ENCODE peak calls at places on chromosomes 3 and 15, in six cellular contexts. One of them, this sample, is unnamed.

GRCh38 chr15:69143756-69144436 is 16.5 kb upstream of the GLCE start:
- DNase-seq in H1: no peak
- DNase-seq in sigmoid colon: no peak
- DNase-seq in GM23338: no peak
- DNase-seq in breast epithelium: no peak
- DNase-seq in SK-N-SH: no peak
- DNase-seq in this sample: no peak

GRCh38 chr3:46112296-46112695 is 85.0 kb upstream of the XCR1 start:
- DNase-seq in H1: no peak
- DNase-seq in sigmoid colon: no peak
- DNase-seq in GM23338: no peak
- DNase-seq in breast epithelium: no peak
- DNase-seq in SK-N-SH: no peak
- DNase-seq in this sample: no peak

GRCh38 chr3:187139126-187139894 is at the start of gene RPL39L:
- DNase-seq in H1: peak
- DNase-seq in sigmoid colon: peak
- DNase-seq in GM23338: peak
- DNase-seq in breast epithelium: peak
- DNase-seq in SK-N-SH: peak
- DNase-seq in this sample: peak

GRCh38 chr15:65695073-65695472 is 73.3 kb downstream of the SLC24A1 start:
- DNase-seq in H1: no peak
- DNase-seq in sigmoid colon: no peak
- DNase-seq in GM23338: no peak
- DNase-seq in breast epithelium: no peak
- DNase-seq in SK-N-SH: no peak
- DNase-seq in this sample: no peak

GRCh38 chr3:125767641-125768040 is 172.3 kb upstream of the OSBPL11 start:
- DNase-seq in H1: no peak
- DNase-seq in sigmoid colon: no peak
- DNase-seq in GM23338: no peak
- DNase-seq in breast epithelium: no peak
- DNase-seq in SK-N-SH: no peak
- DNase-seq in this sample: no peak

GRCh38 chr3:31226331-31226730 is 306.4 kb upstream of the STT3B start:
- DNase-seq in H1: no peak
- DNase-seq in sigmoid colon: no peak
- DNase-seq in GM23338: no peak
- DNase-seq in breast epithelium: no peak
- DNase-seq in SK-N-SH: no peak
- DNase-seq in this sample: no peak

GRCh38 chr3:52246264-52246620 is 683 bp downstream of the PPM1M start:
- DNase-seq in H1: no peak
- DNase-seq in sigmoid colon: no peak
- DNase-seq in GM23338: no peak
- DNase-seq in breast epithelium: no peak
- DNase-seq in SK-N-SH: no peak
- DNase-seq in this sample: no peak

GRCh38 chr3:177201707-177202397 is 4.6 kb upstream of the TBL1XR1 start:
- DNase-seq in H1: no peak
- DNase-seq in sigmoid colon: no peak
- DNase-seq in GM23338: no peak
- DNase-seq in breast epithelium: peak
- DNase-seq in SK-N-SH: no peak
- DNase-seq in this sample: no peak

GRCh38 chr15:82297546-82297945 is 34.9 kb downstream of the SAXO2 start:
- DNase-seq in H1: no peak
- DNase-seq in sigmoid colon: no peak
- DNase-seq in GM23338: no peak
- DNase-seq in breast epithelium: no peak
- DNase-seq in SK-N-SH: no peak
- DNase-seq in this sample: no peak

GRCh38 chr3:127673191-127674098 is 693 bp downstream of the ABTB1 start:
- DNase-seq in H1: no peak
- DNase-seq in sigmoid colon: peak
- DNase-seq in GM23338: peak
- DNase-seq in breast epithelium: no peak
- DNase-seq in SK-N-SH: peak
- DNase-seq in this sample: peak

GRCh38 chr3:184315871-184316661 is 1.7 kb downstream of the EIF4G1 start:
- DNase-seq in H1: no peak
- DNase-seq in sigmoid colon: no peak
- DNase-seq in GM23338: no peak
- DNase-seq in breast epithelium: no peak
- DNase-seq in SK-N-SH: peak
- DNase-seq in this sample: no peak

GRCh38 chr15:55816017-55816416 is 73.1 kb upstream of the PRTG start:
- DNase-seq in H1: no peak
- DNase-seq in sigmoid colon: no peak
- DNase-seq in GM23338: no peak
- DNase-seq in breast epithelium: no peak
- DNase-seq in SK-N-SH: no peak
- DNase-seq in this sample: no peak

DNA sequence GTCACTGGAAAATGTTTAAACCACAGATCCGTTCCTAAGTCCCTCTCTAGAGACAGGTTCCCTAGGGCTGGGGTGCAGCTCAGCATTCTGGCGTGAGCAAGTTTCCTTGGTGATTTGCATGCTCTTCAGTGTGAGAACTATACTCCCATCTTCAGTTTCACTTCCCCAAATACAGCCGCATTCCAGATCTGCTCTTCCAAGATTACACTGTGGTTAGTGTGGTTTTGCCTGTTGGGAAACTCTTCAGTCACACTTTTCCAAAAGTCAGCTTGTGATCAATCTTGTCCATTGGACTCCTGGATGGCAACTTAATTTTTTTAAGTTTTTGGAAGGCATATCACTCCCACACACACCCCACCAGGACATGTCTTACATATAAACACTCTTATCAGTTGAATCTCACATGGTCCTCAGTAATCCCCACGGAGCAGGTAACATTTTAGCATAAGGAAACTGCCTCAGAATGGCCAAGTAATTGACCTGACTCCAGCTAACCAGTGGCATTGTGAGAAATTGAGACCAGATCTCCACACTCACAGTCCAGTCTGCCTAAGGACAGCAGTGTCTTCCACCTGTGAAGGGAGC is 33.5 kb upstream of the PTPN23 start:
- DNase-seq in H1: no peak
- DNase-seq in sigmoid colon: peak
- DNase-seq in GM23338: peak
- DNase-seq in breast epithelium: no peak
- DNase-seq in SK-N-SH: no peak
- DNase-seq in this sample: no peak
- TF ChIP-seq POLR2AphosphoS5 in H1: no peak
- TF ChIP-seq POLR2AphosphoS5 in sigmoid colon: no peak
- TF ChIP-seq POLR2AphosphoS5 in GM23338: no peak
- TF ChIP-seq POLR2AphosphoS5 in breast epithelium: no peak
- TF ChIP-seq POLR2AphosphoS5 in SK-N-SH: no peak
- TF ChIP-seq POLR2AphosphoS5 in this sample: no peak

DNA sequence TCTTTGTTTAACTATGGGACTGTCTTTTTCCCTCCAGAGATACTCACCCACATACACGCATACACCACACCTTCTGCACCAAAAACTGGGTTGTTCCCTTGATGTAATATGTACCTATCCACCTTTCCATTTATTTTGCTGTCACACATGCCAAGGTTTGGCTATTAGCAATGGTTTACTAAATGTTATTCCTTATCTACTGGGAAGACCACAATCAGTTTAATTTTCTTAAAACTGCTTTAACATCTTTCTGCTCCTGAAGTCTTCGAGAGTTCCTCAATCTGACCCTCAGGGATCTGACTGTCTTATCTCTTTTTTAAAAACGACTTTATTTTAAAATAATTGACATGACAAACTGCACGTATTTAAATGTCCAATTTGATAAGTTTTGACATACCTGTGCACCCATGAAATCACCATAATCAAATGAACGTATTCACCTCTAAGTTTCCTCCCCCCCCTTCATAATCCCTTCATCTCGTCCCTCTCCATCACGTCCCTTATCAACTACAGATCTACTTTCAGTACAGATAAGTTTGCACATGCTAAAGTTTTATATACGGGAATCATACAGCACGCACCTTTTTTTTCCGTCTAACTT is 805 bp upstream of the TRPM7 start:
- DNase-seq in H1: no peak
- DNase-seq in sigmoid colon: no peak
- DNase-seq in GM23338: no peak
- DNase-seq in breast epithelium: no peak
- DNase-seq in SK-N-SH: no peak
- DNase-seq in this sample: no peak
- H3K27ac ChIP-seq in H1: no peak
- H3K27ac ChIP-seq in sigmoid colon: peak
- H3K27ac ChIP-seq in GM23338: peak
- H3K27ac ChIP-seq in breast epithelium: peak
- H3K27ac ChIP-seq in SK-N-SH: peak
- H3K27ac ChIP-seq in this sample: peak

DNA sequence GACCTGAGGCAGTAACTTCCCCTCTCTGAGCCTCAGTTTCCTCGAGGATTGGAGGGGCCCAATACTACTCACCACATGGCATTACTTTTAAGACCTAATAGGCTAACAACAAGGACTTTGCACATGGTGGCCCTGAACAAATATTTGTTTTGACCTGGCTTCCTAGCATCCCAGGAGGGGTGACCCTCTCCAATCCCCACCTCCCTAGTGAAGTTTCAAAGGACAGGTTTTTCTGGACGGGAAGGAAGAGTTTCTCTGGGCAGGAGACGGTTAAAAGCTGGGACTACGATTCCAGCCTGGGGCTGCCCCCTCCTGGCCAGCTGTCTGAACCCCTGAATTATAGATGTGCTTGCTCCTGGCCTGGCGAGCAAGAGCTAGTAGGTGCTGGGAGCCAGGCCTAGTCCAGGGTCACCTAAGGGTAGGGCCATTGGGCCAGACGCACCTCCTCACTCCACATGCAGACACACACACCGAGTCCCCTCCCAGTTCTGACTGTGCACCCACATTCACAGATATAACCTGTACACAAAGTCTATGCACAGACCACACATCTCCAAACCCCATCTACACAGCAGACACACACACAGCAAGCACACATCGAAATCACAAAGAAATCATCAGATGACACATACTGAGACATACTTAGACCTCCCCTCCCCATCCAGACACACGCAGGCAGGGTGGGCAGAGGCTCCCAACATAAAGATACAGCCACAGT is 2.7 kb upstream of the ISL2 start:
- DNase-seq in H1: no peak
- DNase-seq in sigmoid colon: no peak
- DNase-seq in GM23338: peak
- DNase-seq in breast epithelium: no peak
- DNase-seq in SK-N-SH: peak
- DNase-seq in this sample: no peak
- TF ChIP-seq CTCF in H1: peak
- TF ChIP-seq CTCF in sigmoid colon: no peak
- TF ChIP-seq CTCF in GM23338: peak
- TF ChIP-seq CTCF in breast epithelium: no peak
- TF ChIP-seq CTCF in SK-N-SH: peak
- TF ChIP-seq CTCF in this sample: no peak

GRCh38 chr15:89116404-89116803 is 28.1 kb downstream of the ABHD2 start:
- DNase-seq in H1: no peak
- DNase-seq in sigmoid colon: no peak
- DNase-seq in GM23338: no peak
- DNase-seq in breast epithelium: no peak
- DNase-seq in SK-N-SH: no peak
- DNase-seq in this sample: no peak
- TF ChIP-seq POLR2AphosphoS5 in H1: no peak
- TF ChIP-seq POLR2AphosphoS5 in sigmoid colon: no peak
- TF ChIP-seq POLR2AphosphoS5 in GM23338: no peak
- TF ChIP-seq POLR2AphosphoS5 in breast epithelium: no peak
- TF ChIP-seq POLR2AphosphoS5 in SK-N-SH: no peak
- TF ChIP-seq POLR2AphosphoS5 in this sample: no peak

DNA sequence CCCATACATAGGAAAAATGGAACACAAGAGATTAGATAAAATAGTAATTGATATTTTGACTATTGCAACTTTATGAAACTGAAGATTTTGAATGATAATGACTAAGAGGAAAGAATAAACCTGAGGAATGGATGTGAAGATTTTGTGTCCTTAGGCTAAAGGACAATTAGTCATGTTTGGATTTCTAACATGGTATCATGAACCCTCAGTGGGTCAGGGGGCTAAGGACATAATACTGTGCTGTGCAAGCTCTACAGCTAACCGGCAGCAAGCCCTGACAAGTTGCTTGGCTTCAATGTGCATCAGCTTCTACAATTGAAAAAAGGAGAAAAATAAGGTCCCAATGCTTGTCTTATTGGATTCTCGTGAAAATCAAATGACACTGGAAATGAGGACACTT is 491.0 kb downstream of the MECOM start:
- DNase-seq in H1: no peak
- DNase-seq in sigmoid colon: no peak
- DNase-seq in GM23338: no peak
- DNase-seq in breast epithelium: no peak
- DNase-seq in SK-N-SH: no peak
- DNase-seq in this sample: no peak
- H3K27ac ChIP-seq in H1: no peak
- H3K27ac ChIP-seq in sigmoid colon: no peak
- H3K27ac ChIP-seq in GM23338: no peak
- H3K27ac ChIP-seq in breast epithelium: no peak
- H3K27ac ChIP-seq in SK-N-SH: no peak
- H3K27ac ChIP-seq in this sample: no peak

GRCh38 chr3:159390656-159391055 is 588.8 kb downstream of the MFSD1 start:
- DNase-seq in H1: no peak
- DNase-seq in sigmoid colon: no peak
- DNase-seq in GM23338: no peak
- DNase-seq in breast epithelium: no peak
- DNase-seq in SK-N-SH: no peak
- DNase-seq in this sample: no peak
- TF ChIP-seq CTCF in H1: no peak
- TF ChIP-seq CTCF in sigmoid colon: no peak
- TF ChIP-seq CTCF in GM23338: no peak
- TF ChIP-seq CTCF in breast epithelium: no peak
- TF ChIP-seq CTCF in SK-N-SH: no peak
- TF ChIP-seq CTCF in this sample: no peak

GRCh38 chr15:60390931-60391501 is 6.8 kb downstream of the ANXA2 start:
- DNase-seq in H1: no peak
- DNase-seq in sigmoid colon: peak
- DNase-seq in GM23338: peak
- DNase-seq in breast epithelium: peak
- DNase-seq in SK-N-SH: no peak
- DNase-seq in this sample: peak
- TF ChIP-seq POLR2AphosphoS5 in H1: no peak
- TF ChIP-seq POLR2AphosphoS5 in sigmoid colon: peak
- TF ChIP-seq POLR2AphosphoS5 in GM23338: no peak
- TF ChIP-seq POLR2AphosphoS5 in breast epithelium: peak
- TF ChIP-seq POLR2AphosphoS5 in SK-N-SH: peak
- TF ChIP-seq POLR2AphosphoS5 in this sample: peak

DNA sequence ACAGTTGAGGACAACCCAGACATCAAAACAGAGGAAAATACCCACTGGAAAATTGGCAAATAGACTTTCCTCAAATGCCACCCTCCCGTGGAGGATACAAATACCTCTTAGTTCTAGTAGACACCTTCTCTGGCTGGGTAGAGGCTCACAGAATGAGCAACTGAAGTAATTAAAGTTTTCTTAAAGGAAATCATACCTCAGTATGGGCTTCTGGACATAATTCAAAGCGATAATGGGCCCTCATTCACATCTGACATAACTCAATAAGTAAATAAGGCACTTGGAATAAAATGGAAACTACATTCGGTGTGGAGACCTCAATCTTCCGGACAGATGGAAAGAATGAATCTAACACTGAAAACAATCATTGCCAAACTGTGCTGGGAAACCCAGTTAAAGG is 115.2 kb upstream of the PLCL2 start:
- DNase-seq in H1: no peak
- DNase-seq in sigmoid colon: no peak
- DNase-seq in GM23338: no peak
- DNase-seq in breast epithelium: no peak
- DNase-seq in SK-N-SH: no peak
- DNase-seq in this sample: no peak
- H3K27ac ChIP-seq in H1: no peak
- H3K27ac ChIP-seq in sigmoid colon: no peak
- H3K27ac ChIP-seq in GM23338: no peak
- H3K27ac ChIP-seq in breast epithelium: no peak
- H3K27ac ChIP-seq in SK-N-SH: no peak
- H3K27ac ChIP-seq in this sample: no peak